ENCODE peak calls at places on chromosomes 16 and 17, in nine cellular contexts. G is uterus; A is tibial nerve; Q is CD4-positive, alpha-beta memory T cell; U is breast epithelium; M is left lung; R is mammary epithelial cell; E is pancreas; H is right cardiac atrium. F is an unnamed sample. For H3K27me3, the result is how much of the 10 kb centered on the place peaks cover.

GRCh38 chr17:7060165-7060890 is 16.4 kb upstream of the SLC16A11 start:
- DNase-seq in G (no peak), A (no peak), Q (no peak), U (no peak), M (peak), R (peak), E (no peak), H (no peak), F (no peak)

GRCh38 chr17:15490634-15491261 is 23.3 kb upstream of the CDRT4 start:
- DNase-seq in G (peak), A (peak), Q (no peak), U (no peak), M (no peak), R (no peak), E (no peak), H (peak), F (no peak)

GRCh38 chr16:29717113-29717512 is 28.7 kb downstream of the C16orf54 start:
- DNase-seq in G (no peak), A (no peak), Q (no peak), U (no peak), M (no peak), R (no peak), E (no peak), H (no peak), F (no peak)

GRCh38 chr16:71460246-71460645 is 1.8 kb downstream of the ZNF23 start:
- DNase-seq in G (no peak), A (no peak), Q (no peak), U (no peak), M (no peak), R (peak), E (no peak), H (no peak), F (peak)

GRCh38 chr17:71441098-71441497 is 679.7 kb upstream of the SOX9 start:
- DNase-seq in G (no peak), A (no peak), Q (no peak), U (no peak), M (no peak), R (peak), E (no peak), H (no peak), F (peak)

GRCh38 chr16:87017388-87018012 is 299.7 kb downstream of the C16orf95 start:
- DNase-seq in G (no peak), A (no peak), Q (no peak), U (no peak), M (no peak), R (peak), E (no peak), H (no peak), F (peak)

GRCh38 chr16:10136916-10137315 is 45.3 kb downstream of the GRIN2A start:
- DNase-seq in G (no peak), A (no peak), Q (no peak), U (no peak), M (no peak), R (no peak), E (no peak), H (no peak), F (no peak)

GRCh38 chr16:81730090-81731051 is 48.7 kb upstream of the PLCG2 start:
- DNase-seq in G (peak), A (peak), Q (peak), U (peak), M (peak), R (peak), E (peak), H (peak), F (no peak)

GRCh38 chr17:59839646-59840328 is 53.0 kb downstream of the TUBD1 start:
- DNase-seq in G (no peak), A (no peak), Q (no peak), U (no peak), M (no peak), R (no peak), E (no peak), H (no peak), F (no peak)

GRCh38 chr16:56119138-56119537 is 72.2 kb upstream of the GNAO1 start:
- DNase-seq in G (no peak), A (no peak), Q (no peak), U (no peak), M (no peak), R (no peak), E (no peak), H (no peak), F (no peak)

GRCh38 chr17:81002013-81002384 is 10.4 kb downstream of the CHMP6 start:
- DNase-seq in G (no peak), A (no peak), Q (no peak), U (no peak), M (peak), R (no peak), E (no peak), H (peak), F (no peak)

GRCh38 chr17:8522577-8522976 is 86.9 kb downstream of the NDEL1 start:
- DNase-seq in G (no peak), A (no peak), Q (no peak), U (no peak), M (no peak), R (no peak), E (no peak), H (no peak), F (no peak)

GRCh38 chr17:42017866-42018200 is 594 bp upstream of the DNAJC7 start:
- DNase-seq in G (no peak), A (no peak), Q (no peak), U (no peak), M (no peak), R (no peak), E (no peak), H (no peak), F (no peak)

GRCh38 chr17:1574697-1575471 is 12.3 kb upstream of the PITPNA start:
- DNase-seq in G (no peak), A (no peak), Q (no peak), U (no peak), M (peak), R (no peak), E (peak), H (peak), F (no peak)

GRCh38 chr16:71201556-71201955 is 29.0 kb downstream of the HYDIN start:
- DNase-seq in G (no peak), A (no peak), Q (no peak), U (no peak), M (no peak), R (no peak), E (no peak), H (no peak), F (no peak)

GRCh38 chr16:588639-588888 is 1.3 kb upstream of the RAB40C start:
- DNase-seq in G (peak), A (no peak), Q (peak), U (no peak), M (no peak), R (peak), E (peak), H (peak), F (peak)

GRCh38 chr17:49515196-49515770 is 20.2 kb downstream of the NGFR start:
- DNase-seq in G (peak), A (peak), Q (no peak), U (peak), M (no peak), R (peak), E (peak), H (peak), F (peak)

GRCh38 chr17:49439305-49439672 is 24.6 kb upstream of the PHB1 start:
- DNase-seq in G (no peak), A (no peak), Q (no peak), U (peak), M (no peak), R (no peak), E (no peak), H (no peak), F (no peak)

GRCh38 chr16:50644730-50645129 is 36.4 kb downstream of the SNX20 start:
- DNase-seq in G (peak), A (no peak), Q (peak), U (no peak), M (no peak), R (peak), E (peak), H (peak), F (no peak)

GRCh38 chr17:27457731-27458523 is 1.7 kb downstream of the KSR1 start:
- DNase-seq in G (no peak), A (no peak), Q (no peak), U (no peak), M (no peak), R (no peak), E (no peak), H (no peak), F (no peak)

GRCh38 chr17:34146440-34147043 is 108.5 kb upstream of the CCL2 start:
- DNase-seq in G (no peak), A (no peak), Q (peak), U (peak), M (peak), R (no peak), E (peak), H (peak), F (no peak)

GRCh38 chr16:19542138-19542821 is 13.2 kb upstream of the VPS35L start:
- DNase-seq in G (no peak), A (no peak), Q (no peak), U (no peak), M (no peak), R (no peak), E (no peak), H (no peak), F (no peak)

GRCh38 chr16:11118479-11118878 is 137.5 kb downstream of the SOCS1 start:
- DNase-seq in G (no peak), A (no peak), Q (no peak), U (no peak), M (no peak), R (no peak), E (no peak), H (no peak), F (no peak)

GRCh38 chr17:7704601-7705268 is at the start of gene EFNB3:
- DNase-seq in G (no peak), A (no peak), Q (no peak), U (no peak), M (no peak), R (peak), E (no peak), H (no peak), F (no peak)

GRCh38 chr17:44924107-44924544 is 8.8 kb upstream of the GFAP start:
- DNase-seq in G (no peak), A (no peak), Q (no peak), U (peak), M (peak), R (no peak), E (no peak), H (no peak), F (no peak)

GRCh38 chr16:49484454-49484853 is 110.8 kb downstream of the C16orf78 start:
- DNase-seq in G (peak), A (peak), Q (no peak), U (peak), M (peak), R (no peak), E (peak), H (peak), F (no peak)

GRCh38 chr17:44354582-44355309 is 8.9 kb downstream of the FAM171A2 start:
- DNase-seq in G (peak), A (no peak), Q (peak), U (no peak), M (no peak), R (no peak), E (no peak), H (peak), F (no peak)

GRCh38 chr16:31071861-31072260 is 2.2 kb downstream of the ZNF668 start:
- DNase-seq in G (no peak), A (no peak), Q (no peak), U (no peak), M (no peak), R (peak), E (no peak), H (no peak), F (no peak)

GRCh38 chr17:15092261-15092660 is 172.9 kb downstream of the PMP22 start:
- DNase-seq in G (no peak), A (no peak), Q (no peak), U (no peak), M (no peak), R (no peak), E (no peak), H (no peak), F (no peak)

DNA sequence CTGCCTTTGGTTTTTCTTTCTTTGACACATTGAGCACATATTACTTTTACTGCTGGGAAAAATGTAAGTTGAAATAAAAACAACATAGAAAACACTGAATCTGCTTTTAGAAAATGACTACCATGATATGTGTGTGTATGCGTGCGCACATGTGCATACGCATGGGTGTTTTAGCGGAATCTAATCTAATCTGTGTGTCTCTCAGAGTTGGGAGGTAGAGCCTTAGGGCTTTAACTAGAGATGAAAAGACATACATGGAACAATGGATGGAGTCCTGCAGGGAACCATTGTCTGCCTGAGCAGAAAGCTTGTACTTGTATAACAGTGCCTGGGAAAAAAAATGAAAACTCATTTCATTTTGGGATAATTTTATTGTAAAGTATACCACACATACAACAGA is 12.4 kb downstream of the SLFN5 start:
- DNase-seq in G (no peak), A (no peak), Q (no peak), U (no peak), M (no peak), R (no peak), E (no peak), H (no peak), F (no peak)
- H3K27ac ChIP-seq in G (no peak), A (no peak), Q (no peak), U (peak), M (peak), R (no peak), E (no peak), H (no peak), F (no peak)

GRCh38 chr16:88063201-88063773 is 112.1 kb downstream of the BANP start:
- DNase-seq in G (peak), A (peak), Q (no peak), U (no peak), M (peak), R (no peak), E (no peak), H (peak), F (peak)
- H3K4me3 ChIP-seq in G (no peak), A (no peak), Q (no peak), U (no peak), M (no peak), R (no peak), E (no peak), H (no peak), F (no peak)

GRCh38 chr17:79485399-79485985 is 125.4 kb downstream of the RBFOX3 start:
- DNase-seq in G (no peak), A (no peak), Q (no peak), U (no peak), M (peak), R (no peak), E (no peak), H (no peak), F (no peak)

GRCh38 chr17:79485991-79486390 is 124.9 kb downstream of the RBFOX3 start:
- DNase-seq in G (no peak), A (no peak), Q (no peak), U (no peak), M (peak), R (no peak), E (no peak), H (no peak), F (no peak)

GRCh38 chr17:79483122-79483521 is 127.7 kb downstream of the RBFOX3 start:
- DNase-seq in G (no peak), A (no peak), Q (no peak), U (no peak), M (no peak), R (no peak), E (no peak), H (no peak), F (no peak)

GRCh38 chr17:79483842-79484241 is 127.0 kb downstream of the RBFOX3 start:
- DNase-seq in G (no peak), A (no peak), Q (no peak), U (no peak), M (no peak), R (no peak), E (no peak), H (no peak), F (no peak)

DNA sequence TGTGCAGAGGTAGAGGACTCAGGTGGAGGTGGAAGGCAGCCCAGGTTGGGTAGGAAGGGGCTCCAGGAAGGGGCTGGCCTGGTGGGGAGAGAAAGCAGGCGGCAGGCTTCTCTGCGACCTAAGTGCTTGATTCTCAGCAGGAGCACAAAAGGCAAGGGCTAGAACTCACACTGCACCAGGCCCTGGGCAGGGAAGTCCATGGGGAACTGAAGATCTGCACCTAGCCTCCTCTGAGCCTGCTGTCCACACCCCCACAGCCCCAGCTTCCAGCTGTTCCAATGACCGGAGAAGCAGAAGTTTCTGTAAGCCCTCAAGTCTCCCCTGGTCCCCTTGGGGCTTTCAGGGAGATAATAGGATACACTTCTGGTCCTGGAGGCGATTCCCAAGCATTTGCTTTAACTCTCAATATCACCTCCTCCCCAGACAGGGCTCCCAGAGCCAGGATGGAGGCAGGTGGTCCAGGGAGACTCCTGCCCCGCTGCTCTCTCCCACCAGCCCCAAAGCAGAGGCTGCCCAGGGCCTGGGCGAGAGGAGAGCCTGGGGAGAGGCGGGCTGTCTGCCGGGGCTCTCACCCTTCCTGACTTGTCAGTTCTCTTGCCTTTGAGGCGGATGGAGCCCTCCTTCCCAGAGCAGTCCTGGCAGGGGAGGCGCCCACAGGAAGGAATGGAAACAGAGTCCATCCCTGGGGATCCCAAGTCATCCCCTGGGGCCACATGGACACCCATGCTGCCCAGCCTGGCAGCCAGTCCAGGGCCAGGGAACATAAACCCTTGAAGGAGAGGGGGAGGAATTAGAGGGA is 126.1 kb downstream of the RBFOX3 start:
- DNase-seq in G (no peak), A (no peak), Q (no peak), U (no peak), M (no peak), R (no peak), E (no peak), H (no peak), F (no peak)
- H3K27me3 ChIP-seq in G (under half), A (under half), Q (under half), U (half or more), M (half or more), R (under half), E (under half), H (under half), F (under half)

DNA sequence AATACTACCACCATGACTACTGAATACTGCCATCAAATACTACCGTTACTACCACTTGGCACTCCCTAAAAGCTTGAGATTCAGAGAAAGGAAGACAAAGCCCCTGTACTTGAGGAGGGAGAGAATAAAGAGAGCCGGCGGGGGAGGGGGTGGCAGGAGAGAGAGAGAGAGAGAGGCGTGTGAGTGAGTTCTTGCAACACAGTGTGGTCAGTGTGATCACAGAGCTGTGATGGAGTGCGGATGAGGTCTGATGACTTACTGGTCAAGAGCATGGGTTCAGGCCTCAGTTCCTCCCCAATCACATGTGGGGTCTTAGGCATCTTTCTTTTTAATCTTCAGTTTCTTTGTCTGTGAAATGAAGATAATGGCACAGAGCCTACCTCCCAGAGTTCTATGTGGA is 19.2 kb downstream of the PRKCB start:
- DNase-seq in G (no peak), A (no peak), Q (no peak), U (no peak), M (no peak), R (no peak), E (no peak), H (no peak), F (no peak)
- H3K27ac ChIP-seq in G (no peak), A (no peak), Q (no peak), U (no peak), M (peak), R (no peak), E (no peak), H (no peak), F (no peak)

GRCh38 chr17:75077490-75078096 is 10.2 kb upstream of the SLC16A5 start:
- DNase-seq in G (peak), A (no peak), Q (peak), U (peak), M (peak), R (no peak), E (peak), H (peak), F (no peak)
- H3K4me3 ChIP-seq in G (peak), A (peak), Q (no peak), U (peak), M (peak), R (no peak), E (peak), H (peak), F (no peak)

GRCh38 chr16:85698459-85699223 is 9.9 kb upstream of the GINS2 start:
- DNase-seq in G (no peak), A (no peak), Q (no peak), U (no peak), M (no peak), R (no peak), E (no peak), H (no peak), F (no peak)

GRCh38 chr16:85697441-85697840 is 8.7 kb upstream of the GINS2 start:
- DNase-seq in G (no peak), A (no peak), Q (no peak), U (no peak), M (no peak), R (no peak), E (no peak), H (peak), F (no peak)

GRCh38 chr16:85696761-85697160 is 8.0 kb upstream of the GINS2 start:
- DNase-seq in G (no peak), A (no peak), Q (no peak), U (no peak), M (no peak), R (no peak), E (no peak), H (peak), F (no peak)

GRCh38 chr16:85699224-85699558 is 10.4 kb upstream of the GINS2 start:
- DNase-seq in G (no peak), A (no peak), Q (no peak), U (no peak), M (no peak), R (no peak), E (no peak), H (no peak), F (no peak)

GRCh38 chr16:85699628-85700027 is 10.9 kb upstream of the GINS2 start:
- DNase-seq in G (no peak), A (no peak), Q (no peak), U (no peak), M (no peak), R (no peak), E (no peak), H (no peak), F (no peak)
- H3K27me3 ChIP-seq in G (under half), A (under half), Q (under half), U (under half), M (under half), R (under half), E (under half), H (under half), F (under half)

GRCh38 chr17:58341861-58342475 is 10.0 kb downstream of the SUPT4H1 start:
- DNase-seq in G (no peak), A (no peak), Q (no peak), U (no peak), M (no peak), R (no peak), E (no peak), H (no peak), F (no peak)
- H3K27ac ChIP-seq in G (no peak), A (peak), Q (peak), U (no peak), M (peak), R (no peak), E (no peak), H (no peak), F (no peak)

GRCh38 chr17:36935681-36936454 is 1.4 kb upstream of the LHX1 start:
- DNase-seq in G (no peak), A (no peak), Q (no peak), U (no peak), M (no peak), R (no peak), E (no peak), H (no peak), F (no peak)
- H3K4me3 ChIP-seq in G (no peak), A (no peak), Q (no peak), U (peak), M (no peak), R (no peak), E (no peak), H (no peak), F (no peak)

GRCh38 chr16:77435240-77435819 is 496 bp upstream of the ADAMTS18 start:
- DNase-seq in G (no peak), A (no peak), Q (no peak), U (no peak), M (no peak), R (no peak), E (no peak), H (no peak), F (no peak)
- H3K27me3 ChIP-seq in G (under half), A (under half), Q (under half), U (under half), M (half or more), R (under half), E (under half), H (under half), F (under half)